ENCODE peak calls at places on chromosome 13, in four cellular contexts. K is sigmoid colon, N is SHP77, J is body of pancreas. D is an unnamed sample.

GRCh38 chr13:110312669-110313031 is 5.6 kb downstream of the COL4A2 start:
- DNase-seq in J (no peak), K (peak), N (no peak), D (peak)

GRCh38 chr13:33992891-33993336 is 175.0 kb downstream of the RFC3 start:
- DNase-seq in J (no peak), K (no peak), N (peak), D (no peak)

GRCh38 chr13:46355906-46356305 is 31.1 kb downstream of the RUBCNL start:
- DNase-seq in K (no peak), J (no peak), N (no peak), D (no peak)

GRCh38 chr13:32969516-32969941 is 46.7 kb upstream of the KL start:
- DNase-seq in K (no peak), J (no peak), N (no peak), D (no peak)

GRCh38 chr13:111658150-111659100 is 338.0 kb downstream of the TEX29 start:
- DNase-seq in J (no peak), N (no peak), K (no peak), D (peak)

GRCh38 chr13:58151452-58151851 is 519.9 kb downstream of the PCDH17 start:
- DNase-seq in J (no peak), K (no peak), N (no peak), D (no peak)

GRCh38 chr13:94177041-94177440 is 302.4 kb downstream of the DCT start:
- DNase-seq in K (no peak), J (no peak), N (no peak), D (no peak)

GRCh38 chr13:91136806-91137205 is 210.7 kb upstream of the MIR17HG start:
- DNase-seq in K (no peak), N (no peak), J (no peak), D (peak)

GRCh38 chr13:114130708-114131580 is 1.5 kb downstream of the RASA3 start:
- DNase-seq in N (peak), K (peak), J (peak), D (peak)

GRCh38 chr13:69970521-69970920 is 137.1 kb upstream of the ATXN8OS start:
- DNase-seq in N (no peak), K (no peak), J (no peak), D (peak)

GRCh38 chr13:38954291-38954690 is 36.3 kb downstream of the STOML3 start:
- DNase-seq in N (no peak), J (no peak), K (no peak), D (no peak)

GRCh38 chr13:24672141-24673132 is 7.8 kb upstream of the ATP12A start:
- DNase-seq in K (no peak), J (peak), N (no peak), D (no peak)

GRCh38 chr13:47036291-47037008 is 139.6 kb upstream of the HTR2A start:
- DNase-seq in K (no peak), J (peak), N (no peak), D (no peak)

GRCh38 chr13:26584713-26585112 is 27.2 kb downstream of the WASF3 start:
- DNase-seq in K (no peak), J (no peak), N (no peak), D (no peak)

GRCh38 chr13:110617326-110618072 is 2.2 kb downstream of the NAXD start:
- DNase-seq in K (peak), J (peak), N (peak), D (no peak)

GRCh38 chr13:50650936-50651638 is 192.4 kb downstream of the DLEU7 start:
- DNase-seq in J (no peak), N (peak), K (no peak), D (no peak)

GRCh38 chr13:94800423-94800822 is 88.1 kb upstream of the SOX21 start:
- DNase-seq in J (no peak), N (no peak), K (no peak), D (no peak)

GRCh38 chr13:24865158-24865557 is 101.2 kb downstream of the RNF17 start:
- DNase-seq in J (no peak), N (no peak), K (no peak), D (no peak)

GRCh38 chr13:87537946-87538345 is 133.2 kb upstream of the SLITRK5 start:
- DNase-seq in N (no peak), J (no peak), K (no peak), D (no peak)

GRCh38 chr13:113664751-113665581 is 2.1 kb upstream of the GRK1 start:
- DNase-seq in K (peak), N (peak), J (peak), D (no peak)

GRCh38 chr13:59834801-59835200 is 328.9 kb downstream of the DIAPH3 start:
- DNase-seq in N (no peak), K (no peak), J (no peak), D (no peak)

GRCh38 chr13:20775961-20776360 is 2.2 kb upstream of the EEF1AKMT1 start:
- DNase-seq in N (no peak), J (no peak), K (no peak), D (no peak)

GRCh38 chr13:43964698-43965097 is 85.0 kb downstream of the LACC1 start:
- DNase-seq in J (no peak), N (no peak), K (no peak), D (no peak)

GRCh38 chr13:49625392-49626137 is 2.7 kb upstream of the ARL11 start:
- DNase-seq in N (no peak), J (peak), K (no peak), D (peak)

GRCh38 chr13:28856284-28856683 is 36.1 kb downstream of the MTUS2 start:
- DNase-seq in J (peak), N (no peak), K (no peak), D (no peak)

GRCh38 chr13:32878172-32878571 is 138.1 kb upstream of the KL start:
- DNase-seq in K (no peak), J (no peak), N (no peak), D (no peak)

GRCh38 chr13:51101636-51102218 is 9.3 kb downstream of the C13orf42 start:
- DNase-seq in J (no peak), N (no peak), K (no peak), D (no peak)

GRCh38 chr13:72061613-72062012 is 194.6 kb upstream of the DACH1 start:
- DNase-seq in K (no peak), N (no peak), J (no peak), D (no peak)

GRCh38 chr13:85538957-85539356 is 260.3 kb downstream of the SLITRK6 start:
- DNase-seq in N (no peak), J (no peak), K (no peak), D (no peak)